ENCODE peak calls at places on chromosomes 2 and 18, in nine cellular contexts. S, J, A, L, T, Z, X, F and P are unnamed samples.

GRCh38 chr2:206084870-206085741 is 868 bp downstream of the INO80D start:
- DNase-seq in X (no peak), Z (peak), A (peak), L (peak), T (peak), J (no peak), F (peak), S (peak), P (no peak)

GRCh38 chr18:408367-408766 is 92.1 kb downstream of the COLEC12 start:
- DNase-seq in A (no peak), Z (no peak), F (no peak), L (no peak), X (no peak), S (no peak), T (no peak), J (no peak), P (no peak)

GRCh38 chr2:110828330-110828729 is 96.0 kb downstream of the ACOXL start:
- DNase-seq in X (no peak), T (no peak), Z (no peak), L (no peak), A (no peak), F (no peak), J (peak), S (no peak), P (no peak)

GRCh38 chr2:197675711-197676188 is 363 bp upstream of the RFTN2 start:
- DNase-seq in J (peak), L (peak), Z (no peak), S (no peak), A (peak), X (no peak), F (peak), T (no peak), P (no peak)

GRCh38 chr2:70124983-70125480 is 37.8 kb downstream of the PCBP1 start:
- DNase-seq in F (peak), T (peak), J (no peak), Z (peak), L (peak), X (no peak), S (peak), A (peak), P (no peak)

GRCh38 chr2:68909793-68910674 is 38.8 kb upstream of the BMP10 start:
- DNase-seq in F (peak), X (no peak), S (peak), J (peak), A (peak), L (peak), T (peak), Z (peak), P (peak)

GRCh38 chr2:113103958-113104627 is 23.3 kb upstream of the IL1RN start:
- DNase-seq in A (no peak), T (no peak), J (peak), Z (no peak), L (no peak), X (no peak), S (no peak), F (no peak), P (no peak)

GRCh38 chr2:79985571-79985970 is 319.0 kb downstream of the LRRTM1 start:
- DNase-seq in T (no peak), A (no peak), J (no peak), Z (no peak), L (no peak), X (no peak), F (no peak), S (no peak), P (no peak)

GRCh38 chr2:197453914-197454398 is 604 bp downstream of the COQ10B start:
- DNase-seq in F (peak), T (peak), X (peak), Z (no peak), A (no peak), L (no peak), S (peak), J (peak), P (no peak)

GRCh38 chr18:80193701-80194100 is 53.6 kb downstream of the PARD6G start:
- DNase-seq in S (no peak), X (no peak), Z (no peak), A (no peak), F (no peak), L (no peak), T (no peak), J (no peak), P (no peak)

GRCh38 chr18:22988208-22988607 is 55.1 kb downstream of the RBBP8 start:
- DNase-seq in X (no peak), L (no peak), Z (no peak), F (no peak), T (no peak), J (no peak), A (no peak), S (no peak), P (no peak)

GRCh38 chr2:223759569-223760430 is 77.6 kb downstream of the AP1S3 start:
- DNase-seq in S (no peak), A (no peak), L (no peak), F (no peak), Z (no peak), J (peak), T (no peak), X (peak), P (no peak)

GRCh38 chr2:12008425-12009061 is 262.1 kb downstream of the LPIN1 start:
- DNase-seq in L (no peak), Z (no peak), T (no peak), F (no peak), S (no peak), X (no peak), A (no peak), J (peak), P (no peak)

GRCh38 chr2:216341151-216341550 is 31.1 kb downstream of the MARCHF4 start:
- DNase-seq in A (peak), Z (no peak), S (no peak), F (no peak), L (no peak), J (no peak), X (no peak), T (no peak), P (no peak)

GRCh38 chr2:230668184-230668938 is 44.3 kb upstream of the CAB39 start:
- DNase-seq in X (no peak), F (peak), A (no peak), T (no peak), Z (no peak), J (peak), L (no peak), S (no peak), P (no peak)

GRCh38 chr2:148987286-148987685 is 51.2 kb upstream of the LYPD6B start:
- DNase-seq in F (no peak), X (no peak), J (no peak), T (no peak), Z (no peak), L (no peak), A (no peak), S (no peak), P (no peak)

GRCh38 chr2:156797832-156798231 is 361.7 kb downstream of the GPD2 start:
- DNase-seq in F (peak), Z (no peak), A (no peak), S (no peak), L (no peak), X (no peak), T (no peak), J (no peak), P (no peak)

GRCh38 chr2:146537477-146537876 is 1307.4 kb upstream of the ACVR2A start:
- DNase-seq in Z (no peak), X (no peak), T (no peak), S (no peak), A (no peak), J (no peak), F (no peak), L (no peak), P (no peak)

GRCh38 chr18:76874643-76875389 is 52.5 kb downstream of the ZNF236 start:
- DNase-seq in F (no peak), L (peak), Z (peak), X (no peak), A (peak), S (no peak), T (no peak), J (no peak), P (no peak)

GRCh38 chr18:2939317-2939716 is 73.6 kb downstream of the LPIN2 start:
- DNase-seq in F (no peak), Z (no peak), J (no peak), T (peak), S (peak), X (no peak), L (no peak), A (no peak), P (no peak)

GRCh38 chr2:154720642-154721041 is 22.1 kb downstream of the KCNJ3 start:
- DNase-seq in F (no peak), S (no peak), A (no peak), T (no peak), Z (no peak), L (no peak), J (peak), X (no peak), P (no peak)

GRCh38 chr2:221488134-221488807 is 83.8 kb downstream of the EPHA4 start:
- DNase-seq in F (no peak), T (no peak), S (no peak), J (no peak), L (no peak), A (no peak), X (no peak), Z (no peak), P (no peak)

GRCh38 chr2:42756956-42757513 is 6.9 kb downstream of the OXER1 start:
- DNase-seq in X (no peak), F (no peak), J (no peak), L (no peak), A (peak), Z (no peak), T (no peak), S (no peak), P (no peak)

GRCh38 chr2:72142743-72143440 is 4.8 kb downstream of the CYP26B1 start:
- DNase-seq in X (no peak), F (peak), T (peak), L (no peak), J (peak), S (peak), Z (no peak), A (peak), P (no peak)

GRCh38 chr2:100809486-100809885 is 10.5 kb upstream of the NPAS2 start:
- DNase-seq in T (no peak), A (no peak), S (no peak), F (no peak), X (no peak), L (no peak), J (no peak), Z (no peak), P (no peak)

GRCh38 chr2:200266406-200266805 is 40.1 kb upstream of the SPATS2L start:
- DNase-seq in Z (no peak), J (no peak), S (no peak), F (no peak), T (no peak), L (no peak), A (no peak), X (no peak), P (no peak)

GRCh38 chr18:69897397-69898108 is 50.1 kb downstream of the CD226 start:
- DNase-seq in L (no peak), Z (no peak), T (no peak), F (no peak), J (no peak), X (no peak), S (no peak), A (no peak), P (no peak)

GRCh38 chr2:19802088-19802806 is 99.5 kb downstream of the TTC32 start:
- DNase-seq in Z (no peak), J (peak), S (no peak), L (no peak), F (no peak), A (no peak), T (peak), X (no peak), P (no peak)

GRCh38 chr2:1230155-1230893 is 182.9 kb upstream of the TPO start:
- DNase-seq in L (no peak), X (no peak), Z (no peak), J (no peak), A (no peak), F (no peak), T (no peak), S (no peak), P (no peak)

GRCh38 chr2:203625712-203626111 is 80.7 kb upstream of the CD28 start:
- DNase-seq in T (no peak), X (no peak), F (no peak), A (no peak), L (no peak), J (no peak), Z (no peak), S (no peak), P (no peak)

GRCh38 chr2:241833101-241833937 is 24.3 kb downstream of the NEU4 start:
- DNase-seq in J (peak), L (no peak), X (peak), S (no peak), F (no peak), T (no peak), A (no peak), Z (no peak), P (peak)

GRCh38 chr2:30770791-30771190 is 36.5 kb downstream of the CAPN13 start:
- DNase-seq in T (no peak), Z (no peak), L (no peak), J (no peak), S (peak), A (no peak), X (no peak), F (no peak), P (no peak)

GRCh38 chr18:46071615-46071893 is 506 bp downstream of the PSTPIP2 start:
- DNase-seq in L (no peak), X (no peak), A (no peak), Z (no peak), J (no peak), T (no peak), F (no peak), S (no peak), P (no peak)

GRCh38 chr2:30680121-30680520 is 127.1 kb downstream of the CAPN13 start:
- DNase-seq in F (no peak), Z (no peak), L (no peak), J (no peak), S (no peak), A (no peak), X (no peak), T (no peak), P (no peak)

GRCh38 chr2:72325592-72326422 is 178.1 kb upstream of the CYP26B1 start:
- DNase-seq in S (peak), L (peak), F (peak), Z (no peak), A (no peak), X (no peak), T (peak), J (peak), P (peak)

GRCh38 chr2:207399301-207399700 is 130.5 kb upstream of the CREB1 start:
- DNase-seq in T (no peak), A (no peak), J (no peak), X (no peak), L (no peak), S (no peak), F (no peak), Z (no peak), P (no peak)

GRCh38 chr2:26922638-26923466 is 47.6 kb upstream of the MAPRE3 start:
- DNase-seq in L (peak), X (no peak), S (peak), A (peak), Z (peak), F (peak), J (peak), T (peak), P (no peak)

GRCh38 chr2:203808041-203808750 is 59.4 kb upstream of the CTLA4 start:
- DNase-seq in S (no peak), Z (no peak), J (peak), A (peak), L (no peak), F (no peak), T (no peak), X (no peak), P (peak)